ENCODE peak calls at places on chromosomes 6 and 20, in eight cellular contexts. U, P, J, Z, T, B, V and X are unnamed samples.

GRCh38 chr6:170089937-170090335 is 200.9 kb downstream of the DLL1 start:
- DNase-seq in U (no peak), P (no peak), J (no peak), Z (peak; percentile 22), T (no peak), B (no peak), V (no peak), X (no peak)

GRCh38 chr20:17895641-17896246 is 72.8 kb downstream of the SNX5 start:
- DNase-seq in U (no peak), P (peak; percentile 42), J (no peak), Z (no peak), T (no peak), B (no peak), V (peak; percentile 70), X (no peak)

GRCh38 chr20:53127027-53127426 is 154.9 kb downstream of the TSHZ2 start:
- DNase-seq in U (no peak), P (no peak), J (no peak), Z (no peak), T (no peak), B (no peak), V (no peak), X (no peak)

GRCh38 chr20:6381887-6382286 is 259.1 kb upstream of the FERMT1 start:
- DNase-seq in U (no peak), P (no peak), J (peak; percentile 19), Z (peak; percentile 69), T (no peak), B (peak; percentile 5), V (no peak), X (no peak)

GRCh38 chr20:5268449-5268848 is 48.3 kb downstream of the PROKR2 start:
- DNase-seq in U (no peak), P (no peak), J (no peak), Z (no peak), T (no peak), B (no peak), V (no peak), X (no peak)

GRCh38 chr6:120857422-120857821 is 476.9 kb downstream of the TBC1D32 start:
- DNase-seq in U (no peak), P (no peak), J (no peak), Z (no peak), T (no peak), B (no peak), V (no peak), X (no peak)

GRCh38 chr6:52392944-52393343 is 27.2 kb upstream of the EFHC1 start:
- DNase-seq in U (no peak), P (no peak), J (no peak), Z (no peak), T (no peak), B (no peak), V (no peak), X (no peak)

GRCh38 chr6:73969982-73970960 is 274.3 kb downstream of the CD109 start:
- DNase-seq in U (no peak), P (no peak), J (peak; percentile 11), Z (peak; percentile 49), T (peak; percentile 19), B (no peak), V (no peak), X (no peak)

GRCh38 chr20:35947489-35947888 is 6.8 kb downstream of the SCAND1 start:
- DNase-seq in U (no peak), P (no peak), J (peak; percentile 58), Z (peak; percentile 81), T (peak; percentile 20), B (no peak), V (no peak), X (no peak)

DNA sequence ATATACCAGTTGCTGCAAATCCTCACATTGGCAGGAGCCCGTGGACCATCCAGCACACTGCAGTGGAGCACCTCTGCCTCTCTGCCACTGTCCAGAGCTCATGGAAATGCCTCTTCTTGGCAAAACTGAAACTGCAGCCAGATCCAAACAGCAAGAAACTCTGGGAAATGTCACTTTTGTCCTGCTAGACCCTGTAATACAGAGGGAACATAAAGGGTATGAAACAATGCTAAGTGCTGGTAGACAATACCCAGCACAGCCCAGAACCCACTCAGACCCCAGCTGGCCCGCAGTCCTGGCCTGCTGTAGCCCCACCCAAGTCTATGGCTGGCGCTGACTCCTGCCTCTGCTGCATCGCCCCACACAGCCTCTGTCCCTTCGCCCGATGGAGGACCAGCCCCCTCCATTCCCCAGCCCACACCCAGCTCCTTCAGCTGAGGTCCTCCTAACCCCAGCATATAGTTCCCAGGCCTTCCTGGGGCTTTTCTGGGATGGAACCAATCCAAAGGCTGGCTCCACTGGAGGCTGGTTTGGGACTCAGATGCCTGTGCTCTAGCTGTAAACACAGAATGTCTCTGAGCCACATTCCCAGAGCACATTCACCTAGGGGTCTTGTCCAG is 242.5 kb downstream of the LRFN2 start:
- DNase-seq in U (no peak), P (no peak), J (peak; percentile 24), Z (peak; percentile 40), T (no peak), B (no peak), V (no peak), X (no peak)
- H3K4me3 ChIP-seq in U (no peak overlapping the region), P (no peak overlapping the region), J (no peak overlapping the region), Z (no peak overlapping the region), T (no peak overlapping the region), B (no peak overlapping the region), V (no peak overlapping the region), X (no peak overlapping the region)

DNA sequence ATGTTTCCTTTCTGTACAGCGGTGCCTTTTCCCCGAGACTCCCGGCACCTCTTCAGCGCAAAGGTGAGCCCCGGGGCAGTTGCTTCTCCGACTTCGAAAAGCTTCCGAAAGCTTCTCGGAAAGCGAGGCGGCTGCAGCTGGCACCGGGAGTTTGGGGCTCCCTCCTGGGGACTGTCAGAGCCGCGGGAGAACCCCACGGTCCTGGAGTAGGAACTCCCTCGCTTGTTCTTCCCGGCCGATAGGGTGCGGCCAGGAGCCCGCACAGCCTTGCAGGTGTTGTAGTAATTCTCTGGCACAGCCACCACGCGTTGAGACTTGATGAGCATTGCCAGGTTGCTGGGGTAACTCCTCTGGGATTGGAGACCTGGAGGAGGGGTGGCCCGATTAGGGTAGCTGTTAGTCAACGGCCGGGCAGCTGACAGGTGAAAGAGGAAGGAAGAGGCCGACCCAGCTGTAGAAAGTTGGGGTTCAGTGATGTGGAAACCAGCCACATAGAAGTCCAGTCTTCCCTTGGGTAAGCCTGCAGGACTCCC is 708 bp downstream of the KDM1B start:
- DNase-seq in U (peak; percentile 91), P (peak; percentile 71), J (peak; percentile 57), Z (peak; percentile 93), T (peak; percentile 70), B (peak; percentile 91), V (peak; percentile 72), X (no peak)
- TF ChIP-seq CTCF in U (no peak), P (no peak), J (peak; percentile 48), Z (peak; percentile 66), T (peak; percentile 66), B (peak; percentile 19), V (peak; percentile 35), X (no peak)

GRCh38 chr6:62707156-62707555 is 421.1 kb upstream of the KHDRBS2 start:
- DNase-seq in U (no peak), P (no peak), J (no peak), Z (peak; percentile 70), T (no peak), B (no peak), V (no peak), X (no peak)
- H3K4me3 ChIP-seq in U (no peak overlapping the region), P (no peak overlapping the region), J (no peak overlapping the region), Z (no peak overlapping the region), T (no peak overlapping the region), B (no peak overlapping the region), V (no peak overlapping the region), X (no peak overlapping the region)

DNA sequence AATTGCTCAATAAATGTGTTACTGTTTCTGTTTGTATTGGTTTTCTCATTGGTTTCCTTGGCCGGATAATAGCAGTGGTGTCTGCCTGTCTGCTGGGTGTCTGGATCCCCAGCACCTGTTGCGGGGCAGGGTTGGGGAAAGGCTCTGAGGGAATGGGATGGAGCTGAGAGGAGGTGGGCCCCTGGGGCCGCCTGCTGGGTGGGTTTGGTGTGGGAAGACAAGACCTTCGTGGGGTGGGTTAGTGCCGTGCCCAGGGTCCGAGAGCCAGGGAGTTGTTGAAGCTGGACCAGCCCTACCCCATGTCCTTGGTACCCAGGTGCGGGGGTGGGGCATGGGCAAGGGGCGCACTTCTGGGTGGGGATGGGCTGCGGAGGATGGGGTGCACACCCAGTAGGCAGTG is 4.0 kb downstream of the SS18L1 start:
- DNase-seq in U (no peak), P (no peak), J (no peak), Z (no peak), T (no peak), B (no peak), V (no peak), X (no peak)
- TF ChIP-seq CTCF in U (no peak), P (no peak), J (no peak), Z (no peak), T (no peak), B (no peak), V (no peak), X (no peak)